ENCODE peak calls at places on chromosomes 11 and 22, in nine cellular contexts. G, H, J, Y, Q, P, U, I and B are unnamed samples.

GRCh38 chr11:116169776-116170175 is 603.0 kb downstream of the BUD13 start:
- DNase-seq in G (no peak), H (no peak), J (no peak), Y (no peak), Q (no peak), P (no peak), U (no peak), I (no peak), B (no peak)

GRCh38 chr11:80860632-80861031 is 1419.8 kb upstream of the TENM4 start:
- DNase-seq in G (no peak), H (no peak), J (no peak), Y (no peak), Q (no peak), P (no peak), U (no peak), I (no peak), B (no peak)

GRCh38 chr11:113730887-113731726 is 25.0 kb upstream of the TMPRSS5 start:
- DNase-seq in G (peak), H (peak), J (no peak), Y (no peak), Q (no peak), P (peak), U (peak), I (no peak), B (peak)

GRCh38 chr11:58832246-58832645 is 12.3 kb downstream of the GLYATL2 start:
- DNase-seq in G (no peak), H (no peak), J (no peak), Y (no peak), Q (no peak), P (no peak), U (no peak), I (no peak), B (no peak)

GRCh38 chr22:20979243-20979809 is 2.8 kb upstream of the LZTR1 start:
- DNase-seq in G (peak), H (peak), J (peak), Y (peak), Q (peak), P (no peak), U (peak), I (peak), B (peak)

GRCh38 chr22:36362819-36363377 is 24.9 kb downstream of the MYH9 start:
- DNase-seq in G (no peak), H (peak), J (no peak), Y (no peak), Q (no peak), P (no peak), U (peak), I (peak), B (no peak)

GRCh38 chr11:70005107-70005818 is 72.9 kb upstream of the ANO1 start:
- DNase-seq in G (no peak), H (peak), J (no peak), Y (no peak), Q (no peak), P (no peak), U (no peak), I (no peak), B (peak)

GRCh38 chr22:49295851-49296560 is 531.7 kb downstream of the BRD1 start:
- DNase-seq in G (no peak), H (no peak), J (peak), Y (no peak), Q (no peak), P (no peak), U (no peak), I (no peak), B (no peak)

GRCh38 chr22:47056776-47057470 is 294.5 kb downstream of the TBC1D22A start:
- DNase-seq in G (no peak), H (no peak), J (no peak), Y (no peak), Q (no peak), P (no peak), U (no peak), I (peak), B (no peak)

GRCh38 chr11:10934293-10934850 is 76.5 kb upstream of the ZBED5 start:
- DNase-seq in G (no peak), H (no peak), J (no peak), Y (peak), Q (no peak), P (no peak), U (peak), I (no peak), B (no peak)

GRCh38 chr11:130600139-130600538 is 151.7 kb downstream of the ADAMTS15 start:
- DNase-seq in G (no peak), H (no peak), J (no peak), Y (no peak), Q (no peak), P (no peak), U (no peak), I (no peak), B (no peak)

GRCh38 chr22:47605886-47606285 is 843.4 kb downstream of the TBC1D22A start:
- DNase-seq in G (no peak), H (no peak), J (no peak), Y (no peak), Q (no peak), P (no peak), U (no peak), I (peak), B (no peak)